ENCODE peak calls at places on chromosomes 3 and 15, in four cellular contexts. Q, H, Y and U are unnamed samples.

GRCh38 chr3:19539488-19540395 is 391.4 kb downstream of the KCNH8 start:
- DNase-seq in H (no peak), Y (no peak), Q (no peak), U (no peak)

GRCh38 chr3:55690746-55691540 is 203.8 kb upstream of the WNT5A start:
- DNase-seq in Y (no peak), H (no peak), Q (no peak), U (no peak)

GRCh38 chr3:21835266-21835665 is 84.3 kb upstream of the ZNF385D start:
- DNase-seq in Y (peak), H (peak), Q (no peak), U (peak)

GRCh38 chr3:8767667-8768363 is 1.6 kb downstream of the OXTR start:
- DNase-seq in Q (no peak), H (peak), Y (peak), U (no peak)

GRCh38 chr3:32577621-32578556 is 7.2 kb upstream of the DYNC1LI1 start:
- DNase-seq in Q (no peak), Y (peak), H (no peak), U (peak)

GRCh38 chr15:74790080-74790916 is 8.4 kb downstream of the CSK start:
- DNase-seq in Q (peak), Y (peak), H (no peak), U (peak)

GRCh38 chr3:133799794-133800585 is 5.6 kb upstream of the SRPRB start:
- DNase-seq in Y (peak), H (peak), Q (no peak), U (no peak)

GRCh38 chr3:176430244-176430893 is 766.9 kb downstream of the TBL1XR1 start:
- DNase-seq in Q (peak), Y (peak), H (peak), U (peak)

GRCh38 chr3:60708191-60708975 is 542.9 kb downstream of the FHIT start:
- DNase-seq in Y (peak), Q (peak), H (peak), U (peak)

GRCh38 chr15:33211409-33211808 is 16.9 kb upstream of the FMN1 start:
- DNase-seq in Q (no peak), H (no peak), Y (peak), U (peak)

GRCh38 chr15:31483924-31484368 is 157.3 kb downstream of the KLF13 start:
- DNase-seq in Y (no peak), Q (no peak), H (no peak), U (no peak)

GRCh38 chr3:29949131-29949530 is 657.3 kb upstream of the TGFBR2 start:
- DNase-seq in H (peak), Q (no peak), Y (peak), U (peak)

GRCh38 chr15:73922186-73923151 is 3.8 kb upstream of the LOXL1 start:
- DNase-seq in H (no peak), Q (peak), Y (peak), U (peak)

GRCh38 chr15:70271422-70272088 is 173.8 kb upstream of the TLE3 start:
- DNase-seq in Q (peak), Y (peak), H (peak), U (peak)

GRCh38 chr3:171982829-171983228 is 56.5 kb upstream of the FNDC3B start:
- DNase-seq in Y (peak), H (peak), Q (peak), U (peak)

GRCh38 chr15:71623111-71623510 is 187.2 kb upstream of the NR2E3 start:
- DNase-seq in Q (no peak), Y (no peak), H (no peak), U (no peak)

GRCh38 chr3:190325923-190326322 is 3.7 kb upstream of the CLDN1 start:
- DNase-seq in H (peak), Q (no peak), Y (no peak), U (peak)

GRCh38 chr3:13715167-13715954 is 164.5 kb downstream of the WNT7A start:
- DNase-seq in H (no peak), Y (no peak), Q (no peak), U (no peak)

GRCh38 chr15:68319997-68320396 is 42.5 kb downstream of the FEM1B start:
- DNase-seq in H (no peak), Q (no peak), Y (no peak), U (no peak)

GRCh38 chr15:38217788-38218609 is 34.6 kb upstream of the SPRED1 start:
- DNase-seq in Y (peak), H (peak), Q (no peak), U (peak)

DNA sequence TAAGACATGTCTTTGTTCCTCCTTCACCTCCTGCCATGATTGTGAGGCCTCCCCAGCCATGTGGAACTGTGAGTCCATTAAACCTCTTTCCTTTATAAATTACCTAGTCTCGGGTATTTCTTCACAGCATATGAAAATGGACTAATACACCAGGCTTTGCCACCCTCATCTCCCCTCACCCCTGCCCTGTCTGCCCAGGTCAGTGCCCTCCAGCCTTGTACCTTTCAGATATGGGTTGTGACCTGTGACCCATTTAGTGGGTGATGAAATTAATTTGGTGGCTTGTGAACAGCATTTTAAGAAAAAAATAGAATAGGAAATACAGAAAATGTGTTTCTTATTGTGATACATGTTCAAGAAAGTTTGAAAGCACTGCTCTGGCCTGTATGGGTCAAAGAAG is 56.3 kb upstream of the MCF2L2 start:
- DNase-seq in H (no peak), Q (no peak), Y (no peak), U (no peak)
- H3K4me3 ChIP-seq in H (no peak), Q (no peak), Y (no peak), U (no peak)

DNA sequence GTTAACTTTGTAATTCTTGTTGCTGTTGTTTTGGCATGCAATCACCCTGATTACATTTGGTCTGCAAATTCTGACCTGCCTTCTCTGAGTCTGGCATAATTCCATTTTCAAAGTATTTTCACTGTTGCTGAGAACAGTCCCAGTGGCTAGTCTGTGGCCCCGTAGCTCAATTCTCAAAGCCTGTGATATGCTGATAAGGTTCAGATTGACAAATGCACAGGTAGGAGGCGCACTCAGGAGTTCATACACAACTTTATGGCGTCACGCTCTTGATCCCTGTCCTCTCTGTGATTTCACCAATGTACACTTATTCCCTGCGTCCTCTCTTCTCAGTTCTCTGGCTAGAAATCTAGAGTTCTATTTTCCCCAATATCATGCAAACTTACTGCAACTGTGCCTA is 376.6 kb upstream of the SLCO3A1 start:
- DNase-seq in Y (no peak), Q (no peak), H (no peak), U (no peak)
- TF ChIP-seq CTCF in Y (no peak), Q (no peak), H (no peak), U (no peak)

GRCh38 chr15:63909819-63910437 is 76.2 kb upstream of the HERC1 start:
- DNase-seq in Y (peak), H (no peak), Q (peak), U (peak)
- H3K4me3 ChIP-seq in Y (no peak), H (no peak), Q (no peak), U (no peak)

DNA sequence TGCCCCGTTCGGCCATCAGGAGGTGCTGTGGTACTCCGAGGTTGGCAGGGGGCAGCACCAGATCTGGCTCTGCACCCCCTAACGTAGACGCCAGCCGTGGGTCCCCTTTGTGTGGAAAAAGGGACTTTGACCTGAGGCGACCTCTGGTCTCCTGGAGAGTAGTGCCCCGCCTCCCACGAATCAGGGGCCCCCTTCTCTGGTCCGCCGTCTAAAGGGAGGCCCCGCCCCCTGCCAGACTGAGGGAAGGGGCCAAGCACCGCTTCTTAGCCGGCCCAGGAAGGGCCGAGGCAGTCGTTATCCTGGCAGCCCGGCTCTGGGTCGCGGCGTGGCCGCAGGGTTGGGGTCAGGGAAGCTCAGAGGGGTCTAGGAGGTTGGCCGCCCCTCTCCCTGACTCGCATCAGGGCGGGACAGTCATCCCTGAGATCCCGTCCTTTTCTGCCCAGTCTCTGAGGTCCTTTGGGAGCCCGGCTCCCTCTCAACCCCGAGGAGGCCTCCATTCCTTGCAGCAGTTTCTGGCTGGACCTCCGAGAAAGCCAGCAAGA is 630 bp downstream of the HYAL2 start:
- DNase-seq in Q (no peak), H (no peak), Y (no peak), U (no peak)
- TF ChIP-seq CTCF in Q (peak), H (peak), Y (peak), U (peak)

DNA sequence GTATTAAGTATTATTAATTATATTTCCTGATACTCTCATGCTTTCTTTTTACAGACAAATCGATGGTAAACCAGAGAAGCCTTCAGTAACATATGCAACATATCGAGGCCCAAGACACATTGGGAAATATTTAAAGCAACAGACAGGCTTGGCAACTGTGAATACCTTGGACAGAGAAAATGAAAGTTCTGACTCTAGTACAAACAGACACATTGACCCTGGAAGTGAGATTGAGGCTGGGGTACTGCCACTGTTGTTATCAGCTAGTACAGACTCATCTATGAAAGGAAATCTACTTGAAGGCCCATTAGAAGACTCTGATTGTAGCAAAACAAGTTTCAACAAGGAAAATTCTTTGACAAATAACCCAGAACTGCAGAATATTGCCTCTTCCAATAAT is 50.0 kb downstream of the CRYBG3 start:
- DNase-seq in H (no peak), Y (peak), Q (no peak), U (peak)
- H3K4me3 ChIP-seq in H (no peak), Y (peak), Q (peak), U (no peak)